ENCODE peak calls at places on chromosomes 3 and 15, in four cellular contexts. T is cerebellar cortex, Q is IMR-90, R is mesenteric fat pad. H is an unnamed sample.

GRCh38 chr3:61178167-61178566 is 73.1 kb downstream of the FHIT start:
- DNase-seq in T (no peak), Q (no peak), R (no peak), H (no peak)

GRCh38 chr15:44102675-44103254 is 92.3 kb downstream of the FRMD5 start:
- DNase-seq in T (peak), Q (peak), R (no peak), H (peak)

GRCh38 chr3:31377045-31377642 is 155.6 kb upstream of the STT3B start:
- DNase-seq in T (no peak), Q (peak), R (no peak), H (peak)

GRCh38 chr3:54817628-54818027 is 110.2 kb downstream of the LRTM1 start:
- DNase-seq in T (no peak), Q (peak), R (no peak), H (peak)

GRCh38 chr15:48940508-48940907 is 23.2 kb downstream of the SHC4 start:
- DNase-seq in T (no peak), Q (peak), R (no peak), H (peak)

GRCh38 chr3:181330821-181331563 is 341.5 kb upstream of the DNAJC19 start:
- DNase-seq in T (no peak), Q (no peak), R (no peak), H (no peak)

GRCh38 chr3:32553459-32553858 is 17.2 kb downstream of the DYNC1LI1 start:
- DNase-seq in T (no peak), Q (no peak), R (no peak), H (no peak)

GRCh38 chr3:123159926-123160635 is 41.7 kb upstream of the SEC22A start:
- DNase-seq in T (no peak), Q (peak), R (no peak), H (no peak)

GRCh38 chr15:24676431-24676830 is 856 bp downstream of the NPAP1 start:
- DNase-seq in T (no peak), Q (no peak), R (no peak), H (no peak)

GRCh38 chr3:141070727-141071357 is 19.7 kb downstream of the SPSB4 start:
- DNase-seq in T (no peak), Q (no peak), R (no peak), H (no peak)

GRCh38 chr15:55654541-55654940 is 66.4 kb upstream of the PYGO1 start:
- DNase-seq in T (no peak), Q (peak), R (no peak), H (no peak)

GRCh38 chr3:74905478-74905877 is 291.0 kb upstream of the CNTN3 start:
- DNase-seq in T (no peak), Q (no peak), R (no peak), H (no peak)